ENCODE peak calls at places on chromosomes 11 and 22, in ten cellular contexts. U, G, O, D, Y, R, T, F, Q and N are unnamed samples.

GRCh38 chr11:92707173-92707619 is 262.3 kb upstream of the MTNR1B start:
- DNase-seq in R (no peak), Q (peak), O (no peak), U (no peak), Y (no peak), F (no peak), T (no peak), G (no peak), D (no peak), N (no peak)

GRCh38 chr11:61905801-61906521 is 11.4 kb downstream of the RAB3IL1 start:
- DNase-seq in O (no peak), D (no peak), R (no peak), G (no peak), Y (no peak), Q (no peak), T (no peak), F (no peak), U (no peak), N (no peak)

GRCh38 chr11:70292863-70293262 is 22.4 kb downstream of the PPFIA1 start:
- DNase-seq in U (no peak), Y (no peak), R (no peak), G (no peak), F (no peak), T (no peak), Q (no peak), O (no peak), D (no peak), N (no peak)

GRCh38 chr22:42648368-42649260 is 578 bp downstream of the CYB5R3 start:
- DNase-seq in R (peak), O (peak), F (no peak), D (no peak), T (no peak), Q (peak), U (peak), Y (peak), G (peak), N (peak)

GRCh38 chr11:69297225-69297925 is 3.4 kb downstream of the MYEOV start:
- DNase-seq in T (peak), U (peak), F (peak), Y (peak), R (peak), O (peak), D (peak), Q (peak), G (peak), N (peak)

GRCh38 chr11:107545101-107545514 is 20.4 kb downstream of the ALKBH8 start:
- DNase-seq in Q (peak), F (no peak), D (no peak), U (no peak), R (no peak), Y (no peak), O (no peak), T (peak), G (peak), N (peak)

GRCh38 chr22:17083811-17084540 is 824 bp upstream of the IL17RA start:
- DNase-seq in F (no peak), U (no peak), Q (no peak), D (no peak), T (no peak), R (no peak), O (no peak), Y (no peak), G (no peak), N (no peak)

GRCh38 chr22:20509344-20510047 is 2.1 kb downstream of the MED15 start:
- DNase-seq in Q (peak), G (peak), D (no peak), F (peak), T (peak), R (peak), U (no peak), O (peak), Y (peak), N (peak)

GRCh38 chr11:19275496-19275895 is 34.8 kb upstream of the E2F8 start:
- DNase-seq in Y (no peak), R (no peak), T (no peak), G (no peak), U (no peak), D (no peak), O (no peak), F (no peak), Q (no peak), N (no peak)

GRCh38 chr22:42074153-42074750 is at the start of gene PHETA2:
- DNase-seq in O (no peak), U (peak), Q (peak), T (no peak), D (peak), G (no peak), Y (peak), F (no peak), R (peak), N (no peak)

GRCh38 chr11:121777056-121777455 is 324.3 kb upstream of the SORL1-AS1 start:
- DNase-seq in Q (no peak), O (no peak), U (no peak), R (no peak), T (no peak), D (no peak), G (no peak), F (no peak), Y (no peak), N (no peak)

GRCh38 chr11:1077417-1078119 is 2.9 kb downstream of the MUC2 start:
- DNase-seq in F (no peak), R (no peak), T (no peak), U (no peak), Q (no peak), D (no peak), Y (no peak), O (no peak), G (no peak), N (no peak)

GRCh38 chr11:67267188-67268035 is 1.1 kb downstream of the GRK2 start:
- DNase-seq in R (no peak), Y (peak), D (no peak), G (no peak), O (no peak), F (no peak), T (no peak), U (no peak), Q (no peak), N (no peak)

GRCh38 chr11:60570970-60571369 is 55.8 kb downstream of the MS4A13 start:
- DNase-seq in U (no peak), G (no peak), D (no peak), R (no peak), T (no peak), O (no peak), Y (no peak), F (no peak), Q (no peak), N (no peak)

GRCh38 chr11:74905326-74905725 is 43.6 kb downstream of the XRRA1 start:
- DNase-seq in G (no peak), D (no peak), O (no peak), Q (peak), F (no peak), U (no peak), R (no peak), T (no peak), Y (no peak), N (no peak)

GRCh38 chr11:61004037-61004641 is 32.7 kb downstream of the CD6 start:
- DNase-seq in Q (peak), R (no peak), Y (no peak), F (no peak), T (no peak), O (no peak), D (no peak), U (no peak), G (no peak), N (no peak)